ENCODE peak calls at places on chromosomes 3 and 15, in six cellular contexts. Y is stimulated activated naive B cell treated with anti-CD40 and anti-IgM and Interleukin-4, amounts not matched to agents 10 μg/mL and 1 μg/mL and 100 μg/mL, for 72 hours; L is RWPE1; E is NCI-H774; X is T-helper 9 cell; C is T-cell. D is an unnamed sample.

GRCh38 chr3:126895178-126896066 is 87.5 kb upstream of the PLXNA1 start:
- DNase-seq in L (peak; percentile 69), C (no peak), X (no peak), Y (no peak), E (no peak), D (no peak)

GRCh38 chr3:151483488-151483887 is 22.6 kb upstream of the IGSF10 start:
- DNase-seq in X (no peak), C (no peak), L (no peak), Y (no peak), E (no peak), D (no peak)

GRCh38 chr3:36859494-36859893 is 85.4 kb downstream of the TRANK1 start:
- DNase-seq in E (no peak), Y (no peak), C (no peak), X (no peak), L (no peak), D (no peak)

GRCh38 chr15:90593469-90594158 is 63.9 kb downstream of the CRTC3 start:
- DNase-seq in Y (no peak), X (no peak), L (no peak), C (no peak), E (no peak), D (no peak)

GRCh38 chr3:23254875-23255274 is 51.7 kb downstream of the UBE2E2 start:
- DNase-seq in Y (no peak), L (no peak), C (no peak), X (no peak), E (no peak), D (no peak)

GRCh38 chr3:52339612-52340011 is 23.5 kb downstream of the DNAH1 start:
- DNase-seq in L (peak; percentile 31), E (peak; percentile 37), Y (peak; percentile 43), C (peak; percentile 39), X (peak; percentile 26), D (peak; percentile 36)

GRCh38 chr3:25033407-25034029 is 394.5 kb upstream of the RARB start:
- DNase-seq in E (peak; percentile 49), L (peak; percentile 1), C (no peak), X (no peak), Y (peak; percentile 4), D (no peak)

GRCh38 chr3:148243609-148244008 is 454.1 kb upstream of the AGTR1 start:
- DNase-seq in E (no peak), X (no peak), L (no peak), C (no peak), Y (no peak), D (no peak)

GRCh38 chr3:9036327-9037112 is 73.2 kb upstream of the RAD18 start:
- DNase-seq in Y (no peak), X (no peak), C (no peak), L (no peak), E (no peak), D (no peak)

GRCh38 chr3:60886518-60886917 is 364.7 kb downstream of the FHIT start:
- DNase-seq in X (no peak), L (no peak), Y (no peak), E (no peak), C (no peak), D (no peak)

GRCh38 chr3:189999718-190000117 is 121.0 kb downstream of the P3H2 start:
- DNase-seq in C (no peak), Y (no peak), E (no peak), L (no peak), X (no peak), D (no peak)

GRCh38 chr3:51538115-51538458 is 432 bp upstream of the RAD54L2 start:
- DNase-seq in C (peak; percentile 1), X (no peak), Y (no peak), E (no peak), L (no peak), D (no peak)

GRCh38 chr3:2166552-2166951 is 67.9 kb downstream of the CNTN4 start:
- DNase-seq in L (no peak), Y (no peak), X (no peak), E (no peak), C (no peak), D (no peak)

GRCh38 chr3:111846717-111847116 is 12.3 kb upstream of the PHLDB2 start:
- DNase-seq in L (peak; percentile 64), Y (no peak), E (no peak), X (no peak), C (no peak), D (no peak)

GRCh38 chr3:155519081-155519480 is 225.6 kb upstream of the STRIT1 start:
- DNase-seq in E (no peak), X (no peak), C (no peak), L (no peak), Y (peak; percentile 49), D (no peak)

GRCh38 chr3:163476179-163476578 is 1602.1 kb downstream of the SI start:
- DNase-seq in L (peak; percentile 7), E (peak; percentile 6), C (no peak), Y (no peak), X (no peak), D (no peak)

GRCh38 chr15:74417230-74417629 is 16.5 kb downstream of the SEMA7A start:
- DNase-seq in L (no peak), E (no peak), Y (no peak), C (no peak), X (no peak), D (no peak)

GRCh38 chr3:144128117-144128892 is 156.7 kb downstream of the DIPK2A start:
- DNase-seq in C (no peak), X (no peak), E (no peak), L (no peak), Y (no peak), D (no peak)

GRCh38 chr3:124360626-124361025 is 368.7 kb upstream of the ROPN1 start:
- DNase-seq in L (no peak), Y (no peak), X (no peak), E (no peak), C (no peak), D (no peak)

GRCh38 chr15:82995938-82996337 is 9.9 kb downstream of the RAMAC start:
- DNase-seq in L (no peak), Y (no peak), X (no peak), E (no peak), C (no peak), D (no peak)

GRCh38 chr3:81426826-81427565 is 334.4 kb downstream of the GBE1 start:
- DNase-seq in X (no peak), C (no peak), E (no peak), Y (no peak), L (no peak), D (no peak)

GRCh38 chr3:87191641-87192040 is 35.5 kb upstream of the CHMP2B start:
- DNase-seq in X (no peak), E (no peak), C (no peak), L (no peak), Y (no peak), D (no peak)

GRCh38 chr3:153138267-153139210 is 23.5 kb upstream of the RAP2B start:
- DNase-seq in X (no peak), L (peak; percentile 84), C (no peak), E (no peak), Y (peak; percentile 13), D (peak; percentile 87)

GRCh38 chr15:61364871-61365270 is 135.8 kb upstream of the RORA start:
- DNase-seq in X (no peak), Y (no peak), E (no peak), L (no peak), C (no peak), D (no peak)

GRCh38 chr15:25173241-25174028 is 218.6 kb downstream of the SNRPN start:
- DNase-seq in X (no peak), E (no peak), L (no peak), C (no peak), Y (no peak), D (peak; percentile 6)

GRCh38 chr3:165259518-165260193 is 63.5 kb upstream of the SLITRK3 start:
- DNase-seq in E (no peak), C (no peak), L (peak; percentile 4), X (no peak), Y (no peak), D (no peak)

GRCh38 chr15:98876461-98877369 is 130.9 kb downstream of the PGPEP1L start:
- DNase-seq in E (no peak), C (no peak), X (no peak), L (no peak), Y (no peak), D (no peak)

GRCh38 chr3:187807086-187807862 is 62.0 kb upstream of the BCL6 start:
- DNase-seq in Y (no peak), E (no peak), X (no peak), C (no peak), L (peak; percentile 26), D (peak; percentile 75)

GRCh38 chr3:105982207-105982606 is 113.4 kb upstream of the CBLB start:
- DNase-seq in X (no peak), Y (no peak), C (no peak), L (no peak), E (no peak), D (no peak)

GRCh38 chr3:152203677-152204076 is 65.1 kb upstream of the MBNL1 start:
- DNase-seq in E (no peak), Y (no peak), C (no peak), L (no peak), X (no peak), D (no peak)

GRCh38 chr3:42425736-42426407 is 15.5 kb upstream of the LYZL4 start:
- DNase-seq in L (no peak), E (no peak), X (no peak), Y (no peak), C (no peak), D (no peak)

GRCh38 chr3:139281096-139281495 is 62.7 kb upstream of the MRPS22 start:
- DNase-seq in C (no peak), Y (no peak), X (no peak), L (no peak), E (no peak), D (no peak)

GRCh38 chr15:40421246-40422157 is 15.9 kb downstream of the IVD start:
- DNase-seq in C (peak; percentile 80), X (peak; percentile 78), Y (peak; percentile 66), E (peak; percentile 48), L (peak; percentile 69), D (peak; percentile 46)